ENCODE peak calls at places on chromosome 7, in ten cellular contexts. G, W, A, Q, Y, T, C, I, S and V are unnamed samples.

GRCh38 chr7:41007351-41007751 is 695.5 kb downstream of the INHBA start:
- DNase-seq in T (no peak), G (no peak), Q (no peak), Y (no peak), S (no peak), W (no peak), A (no peak), C (no peak), I (no peak), V (no peak)

GRCh38 chr7:14717711-14718304 is 184.7 kb downstream of the DGKB start:
- DNase-seq in Y (no peak), I (peak), W (no peak), G (no peak), S (no peak), T (no peak), C (peak), Q (no peak), A (peak), V (no peak)

GRCh38 chr7:123727071-123727837 is 21.5 kb downstream of the WASL start:
- DNase-seq in W (no peak), T (no peak), C (peak), I (no peak), S (no peak), Y (no peak), G (no peak), Q (no peak), A (no peak), V (no peak)

GRCh38 chr7:118855290-118855689 is 630.8 kb downstream of the ANKRD7 start:
- DNase-seq in T (no peak), I (no peak), Q (no peak), W (no peak), Y (no peak), S (no peak), A (no peak), G (no peak), C (no peak), V (no peak)

GRCh38 chr7:116185450-116185849 is 24.9 kb upstream of the TES start:
- DNase-seq in S (no peak), Q (no peak), T (no peak), W (no peak), A (no peak), I (no peak), Y (no peak), G (no peak), C (no peak), V (no peak)

GRCh38 chr7:134419875-134420274 is 39.0 kb downstream of the AKR1B1 start:
- DNase-seq in S (no peak), W (no peak), C (peak), T (no peak), I (no peak), G (no peak), A (no peak), Q (no peak), Y (no peak), V (no peak)

GRCh38 chr7:117092801-117093200 is 139.5 kb downstream of the ST7 start:
- DNase-seq in W (no peak), I (no peak), S (no peak), C (no peak), G (no peak), T (no peak), Y (no peak), Q (no peak), A (no peak), V (no peak)

GRCh38 chr7:84425702-84426259 is 231.2 kb upstream of the SEMA3A start:
- DNase-seq in S (no peak), W (no peak), G (no peak), C (no peak), Y (no peak), Q (no peak), I (no peak), A (no peak), T (no peak), V (no peak)

GRCh38 chr7:157738064-157738460 is 401.3 kb downstream of the DNAJB6 start:
- DNase-seq in C (no peak), Q (peak), Y (no peak), I (peak), S (no peak), A (peak), T (no peak), W (peak), G (no peak), V (no peak)

GRCh38 chr7:11082552-11083213 is 109.0 kb downstream of the PHF14 start:
- DNase-seq in C (no peak), I (no peak), Q (no peak), Y (peak), S (no peak), A (peak), W (no peak), G (no peak), T (no peak), V (no peak)
- H3K27ac ChIP-seq in C (no peak), I (peak), Q (no peak), Y (peak), S (no peak), A (peak), W (no peak), G (no peak), T (no peak), V (no peak)

DNA sequence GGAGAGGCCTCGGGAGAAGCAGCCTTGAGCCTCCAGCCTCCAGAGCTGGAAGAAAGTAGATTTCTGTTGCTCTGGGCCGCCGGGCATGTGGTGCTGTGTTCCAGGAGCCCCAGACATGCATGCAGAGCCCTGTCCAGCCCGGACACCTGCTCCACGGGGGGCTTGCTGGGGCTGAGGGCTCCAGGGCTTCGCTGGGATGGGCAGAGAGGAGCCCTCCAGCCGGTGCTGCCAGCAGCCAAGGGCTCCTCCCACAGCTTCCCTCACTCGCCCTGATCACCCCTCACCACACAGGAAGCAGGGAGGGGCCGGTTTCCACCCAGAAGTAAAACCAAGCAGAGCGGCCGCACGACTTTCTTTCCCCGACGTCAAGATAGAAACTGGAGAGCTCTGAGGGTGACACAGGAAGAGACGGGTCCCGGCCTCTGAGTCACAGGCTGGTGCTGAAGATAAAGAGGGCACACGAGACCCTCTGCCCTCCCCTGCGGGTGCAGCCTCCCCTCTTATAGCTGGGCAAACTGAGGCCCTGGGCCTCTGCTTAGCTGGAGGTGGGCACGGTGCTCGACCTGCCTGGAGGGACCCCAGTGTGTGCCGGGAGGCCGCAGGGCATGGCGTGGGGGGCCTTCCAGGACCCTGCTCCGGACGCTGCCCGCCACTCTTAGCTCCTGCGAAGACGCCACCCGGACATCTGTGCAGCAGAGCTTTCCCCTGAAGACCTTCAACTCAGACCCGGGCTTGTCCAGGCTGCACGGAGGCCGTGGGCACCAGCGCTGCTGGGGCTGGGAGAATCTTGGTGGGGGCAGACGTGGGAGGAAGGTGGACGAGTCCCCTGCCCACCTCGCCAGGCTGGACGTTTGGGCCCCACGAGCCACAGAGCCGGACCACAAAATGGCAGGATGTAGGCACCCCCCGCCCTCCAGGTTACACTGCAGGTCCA is 31.1 kb downstream of the ADAP1 start:
- DNase-seq in G (peak), Q (peak), C (peak), A (no peak), Y (no peak), S (peak), T (peak), I (peak), W (peak), V (no peak)
- H3K27ac ChIP-seq in G (peak), Q (no peak), C (no peak), A (no peak), Y (no peak), S (peak), T (no peak), I (peak), W (peak), V (peak)

GRCh38 chr7:129751916-129752315 is 140.4 kb downstream of the NRF1 start:
- DNase-seq in G (no peak), I (no peak), A (no peak), C (no peak), S (no peak), Y (peak), T (peak), Q (no peak), W (no peak), V (no peak)
- H3K27ac ChIP-seq in G (no peak), I (no peak), A (no peak), C (no peak), S (no peak), Y (no peak), T (no peak), Q (no peak), W (no peak), V (no peak)

DNA sequence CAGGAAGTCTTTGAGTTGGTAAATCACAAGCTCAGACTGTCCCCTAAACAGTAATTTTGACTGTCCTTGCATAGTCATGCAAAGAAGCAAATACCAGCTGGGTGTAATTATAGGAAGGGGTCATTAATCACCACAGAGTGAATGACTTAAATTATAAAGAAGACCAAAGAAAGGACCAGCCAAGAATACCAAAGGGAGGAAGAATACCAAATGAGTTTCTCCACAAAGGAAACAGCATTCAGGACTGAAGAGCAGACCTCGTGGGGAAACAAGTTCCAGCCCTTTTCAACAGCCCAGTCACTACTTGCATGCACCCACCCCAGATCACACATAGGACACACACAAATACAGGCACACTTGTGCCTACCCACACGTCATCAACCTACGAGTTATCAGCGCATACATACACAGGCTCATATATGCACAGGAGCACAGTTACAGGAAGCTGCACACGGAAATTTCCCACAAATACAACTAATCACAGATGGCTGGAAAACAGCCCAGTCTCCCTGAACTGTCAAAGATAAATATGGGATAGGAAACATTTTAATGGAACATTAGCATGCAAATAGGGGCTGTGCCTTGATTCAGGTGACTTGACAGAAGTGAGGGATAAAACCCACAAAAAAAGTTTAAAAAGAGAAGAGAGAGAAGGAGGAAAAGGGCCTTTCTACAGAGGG is 77.6 kb downstream of the DENND2A start:
- DNase-seq in Y (no peak), S (no peak), Q (no peak), T (no peak), A (peak), G (no peak), W (no peak), I (peak), C (peak), V (no peak)
- H3K27ac ChIP-seq in Y (no peak), S (no peak), Q (no peak), T (no peak), A (peak), G (no peak), W (no peak), I (no peak), C (no peak), V (no peak)

GRCh38 chr7:28700084-28700483 is 258.0 kb downstream of the TRIL start:
- DNase-seq in G (no peak), Q (no peak), A (no peak), T (no peak), C (no peak), I (peak), Y (no peak), W (no peak), S (no peak), V (no peak)
- H3K27ac ChIP-seq in G (no peak), Q (no peak), A (no peak), T (no peak), C (peak), I (peak), Y (no peak), W (no peak), S (no peak), V (no peak)

GRCh38 chr7:153423190-153423549 is 629.0 kb upstream of the DPP6 start:
- DNase-seq in C (no peak), I (no peak), S (no peak), Q (no peak), W (no peak), Y (no peak), T (no peak), G (no peak), A (no peak), V (no peak)

DNA sequence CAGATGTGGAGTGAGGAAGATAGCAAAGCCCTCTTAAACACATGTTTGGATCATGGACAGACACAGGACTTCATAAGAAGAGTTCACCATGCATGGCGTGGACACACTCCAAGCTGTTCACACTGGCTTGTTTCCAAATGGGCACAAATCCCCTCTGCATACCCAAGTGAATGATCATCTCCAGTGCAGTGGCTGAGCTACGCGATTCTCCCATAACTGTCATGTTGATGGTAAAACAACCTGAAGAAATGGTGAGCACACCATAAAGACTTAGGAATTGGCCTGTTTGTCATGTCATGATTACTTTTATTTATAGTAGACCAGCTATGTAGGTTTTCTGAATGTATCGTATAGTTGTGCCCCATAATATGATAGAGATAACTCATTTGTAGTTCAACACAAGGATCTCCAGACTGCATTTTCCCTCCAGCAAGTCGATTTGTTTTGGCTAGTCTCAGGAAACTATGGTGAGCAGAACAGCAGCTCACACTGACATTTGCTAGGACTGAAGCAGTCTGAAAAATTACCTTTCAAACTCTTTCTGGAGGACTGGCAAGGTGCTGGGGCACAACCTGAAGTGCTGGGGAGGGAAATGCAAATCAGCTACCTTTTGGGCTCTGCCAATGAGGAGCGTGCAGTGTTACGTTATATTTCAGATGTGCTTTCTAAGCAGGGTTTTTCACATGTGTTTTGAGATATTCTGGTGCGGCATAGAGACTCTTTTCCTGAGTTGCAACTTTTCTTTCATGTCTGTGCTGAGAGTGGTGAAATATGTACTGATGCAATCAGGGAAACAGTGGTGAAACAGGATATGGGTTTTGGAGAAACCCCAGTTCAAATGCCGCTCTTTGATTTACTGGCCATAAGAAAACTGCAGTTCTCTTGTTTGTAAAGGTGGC is 629.7 kb upstream of the DPP6 start:
- DNase-seq in Y (no peak), S (no peak), C (no peak), G (no peak), Q (no peak), W (no peak), T (no peak), A (no peak), I (no peak), V (no peak)
- H3K27ac ChIP-seq in Y (no peak), S (no peak), C (no peak), G (no peak), Q (no peak), W (no peak), T (no peak), A (no peak), I (no peak), V (no peak)